ENCODE peak calls at places on chromosomes 6 and 20, in seven cellular contexts. H is A673; U is activated naive CD8-positive, alpha-beta T cell treated with anti-CD3 and anti-CD28 coated beads for 36 hours; X is stimulated activated CD8-positive, alpha-beta memory T cell treated with anti-CD3 and anti-CD28 coated beads, Interleukin-4, amount 100 ng/mL, for 1 hour; P is GDM1; Z is SK-N-DZ; B is cardiac muscle cell. O is an unnamed sample.

GRCh38 chr20:39036011-39036410 is 73.9 kb downstream of the DHX35 start:
- DNase-seq in H (no peak), U (no peak), X (no peak), P (no peak), Z (no peak), B (no peak), O (no peak)

GRCh38 chr6:110980648-110981047 is 1.2 kb upstream of the RPF2 start:
- DNase-seq in H (no peak), U (no peak), X (no peak), P (no peak), Z (no peak), B (no peak), O (no peak)

GRCh38 chr6:154611241-154611640 is 100.8 kb upstream of the CNKSR3 start:
- DNase-seq in H (no peak), U (no peak), X (no peak), P (no peak), Z (no peak), B (no peak), O (no peak)

GRCh38 chr6:154757352-154758095 is 24.3 kb downstream of the SCAF8 start:
- DNase-seq in H (no peak), U (no peak), X (no peak), P (no peak), Z (no peak), B (no peak), O (no peak)

GRCh38 chr6:160102956-160103824 is 18.4 kb upstream of the SLC22A1 start:
- DNase-seq in H (peak), U (no peak), X (no peak), P (no peak), Z (peak), B (peak), O (no peak)

GRCh38 chr6:89623749-89624148 is 14.8 kb downstream of the LYRM2 start:
- DNase-seq in H (no peak), U (no peak), X (no peak), P (no peak), Z (no peak), B (no peak), O (no peak)

GRCh38 chr6:122833229-122833556 is 44.1 kb downstream of the SMPDL3A start:
- DNase-seq in H (no peak), U (no peak), X (no peak), P (no peak), Z (no peak), B (no peak), O (no peak)

GRCh38 chr20:54184920-54185626 is 11.3 kb upstream of the CYP24A1 start:
- DNase-seq in H (no peak), U (no peak), X (no peak), P (no peak), Z (no peak), B (no peak), O (no peak)

GRCh38 chr6:137341721-137342195 is 122.6 kb upstream of the IFNGR1 start:
- DNase-seq in H (peak), U (no peak), X (peak), P (no peak), Z (no peak), B (no peak), O (no peak)

GRCh38 chr20:38127011-38127621 is 38.0 kb downstream of the TGM2 start:
- DNase-seq in H (no peak), U (no peak), X (no peak), P (no peak), Z (no peak), B (no peak), O (no peak)

GRCh38 chr6:34723203-34723602 is 26.6 kb upstream of the ILRUN start:
- DNase-seq in H (no peak), U (no peak), X (no peak), P (no peak), Z (no peak), B (no peak), O (no peak)

GRCh38 chr6:111646034-111646433 is 40.4 kb upstream of the TRAF3IP2 start:
- DNase-seq in H (no peak), U (no peak), X (no peak), P (no peak), Z (no peak), B (no peak), O (no peak)

GRCh38 chr6:14517536-14518105 is 400.0 kb downstream of the CD83 start:
- DNase-seq in H (no peak), U (no peak), X (no peak), P (no peak), Z (no peak), B (no peak), O (no peak)

GRCh38 chr6:53159558-53159957 is 10.9 kb upstream of the GCM1 start:
- DNase-seq in H (peak), U (no peak), X (no peak), P (no peak), Z (no peak), B (no peak), O (no peak)

GRCh38 chr6:27866370-27867050 is 45.7 kb downstream of the OR2B2 start:
- DNase-seq in H (peak), U (peak), X (no peak), P (peak), Z (peak), B (peak), O (no peak)

GRCh38 chr6:153003294-153003645 is 761 bp upstream of the MTRF1L start:
- DNase-seq in H (no peak), U (no peak), X (no peak), P (no peak), Z (no peak), B (peak), O (no peak)

GRCh38 chr6:4844108-4844507 is 67.9 kb downstream of the CDYL start:
- DNase-seq in H (peak), U (no peak), X (no peak), P (no peak), Z (no peak), B (no peak), O (no peak)

GRCh38 chr6:142696123-142696522 is 248.9 kb downstream of the HIVEP2 start:
- DNase-seq in H (no peak), U (no peak), X (no peak), P (no peak), Z (no peak), B (no peak), O (no peak)